ENCODE peak calls at places on chromosomes 7 and 10, in six cellular contexts. E is CD8-positive, alpha-beta T cell; I is heart left ventricle; K is tibial artery; M is CD8-positive, alpha-beta memory T cell; W is bronchial epithelial cell. C is an unnamed sample.

GRCh38 chr7:19133891-19134290 is 11.3 kb downstream of the FERD3L start:
- DNase-seq in W (no peak), M (no peak), E (no peak), K (no peak), I (no peak), C (no peak)

GRCh38 chr7:47366211-47366610 is 215.7 kb downstream of the TNS3 start:
- DNase-seq in K (no peak), I (no peak), E (no peak), M (no peak), W (peak; percentile 56), C (no peak)

GRCh38 chr7:156473476-156474240 is 166.9 kb upstream of the RNF32 start:
- DNase-seq in W (peak; percentile 32), E (no peak), M (no peak), K (no peak), I (no peak), C (peak; percentile 20)

GRCh38 chr7:4837814-4838625 is 23.8 kb downstream of the PAPOLB start:
- DNase-seq in M (no peak), I (no peak), K (peak; percentile 50), E (no peak), W (no peak), C (no peak)

GRCh38 chr10:98469532-98469931 is 22.8 kb upstream of the HPS1 start:
- DNase-seq in M (no peak), E (no peak), K (no peak), W (no peak), I (no peak), C (no peak)

GRCh38 chr10:19385846-19386455 is 337.4 kb downstream of the MALRD1 start:
- DNase-seq in I (no peak), K (no peak), M (no peak), E (no peak), W (no peak), C (no peak)

GRCh38 chr10:30184397-30185033 is 125.1 kb upstream of the JCAD start:
- DNase-seq in I (no peak), M (no peak), W (no peak), E (no peak), K (no peak), C (no peak)

GRCh38 chr7:112211348-112211907 is 4.9 kb downstream of the ZNF277 start:
- DNase-seq in M (no peak), K (no peak), E (no peak), I (no peak), W (peak; percentile 57), C (no peak)

GRCh38 chr7:103447073-103447960 is 1.3 kb upstream of the SLC26A5 start:
- DNase-seq in W (peak; percentile 53), M (no peak), E (no peak), I (no peak), K (no peak), C (peak; percentile 55)

GRCh38 chr7:7595451-7595850 is 28.8 kb downstream of the MIOS start:
- DNase-seq in E (no peak), I (no peak), K (no peak), M (no peak), W (peak; percentile 36), C (no peak)

GRCh38 chr7:117715784-117716445 is 157.3 kb downstream of the CTTNBP2 start:
- DNase-seq in I (no peak), E (no peak), W (peak; percentile 64), K (no peak), M (no peak), C (peak; percentile 66)

GRCh38 chr7:91880016-91880412 is 488 bp downstream of the MTERF1 start:
- DNase-seq in K (no peak), E (no peak), I (no peak), W (no peak), M (no peak), C (no peak)

GRCh38 chr7:78993341-78993740 is 460.1 kb downstream of the MAGI2 start:
- DNase-seq in K (no peak), I (no peak), M (no peak), W (no peak), E (no peak), C (no peak)

GRCh38 chr7:80896856-80897598 is 21.8 kb downstream of the SEMA3C start:
- DNase-seq in K (no peak), M (no peak), E (no peak), W (no peak), I (no peak), C (no peak)

GRCh38 chr10:119425881-119426170 is 116.7 kb downstream of the RGS10 start:
- DNase-seq in E (no peak), K (no peak), M (no peak), W (no peak), I (no peak), C (no peak)

GRCh38 chr10:100021322-100021721 is 11.6 kb upstream of the DNMBP start:
- DNase-seq in W (no peak), K (no peak), I (no peak), E (no peak), M (no peak), C (no peak)

GRCh38 chr10:124975977-124976514 is 34.1 kb downstream of the ZRANB1 start:
- DNase-seq in K (no peak), I (no peak), W (no peak), E (no peak), M (no peak), C (no peak)

GRCh38 chr10:21082206-21082605 is 185.1 kb upstream of the NEBL start:
- DNase-seq in I (no peak), W (no peak), M (no peak), K (no peak), E (no peak), C (no peak)

GRCh38 chr10:13527864-13528137 is 1.0 kb downstream of the BEND7 start:
- DNase-seq in K (no peak), E (no peak), I (no peak), M (no peak), W (no peak), C (no peak)

GRCh38 chr7:51634025-51634424 is 317.4 kb upstream of the COBL start:
- DNase-seq in I (no peak), E (no peak), K (no peak), W (no peak), M (no peak), C (no peak)

GRCh38 chr7:138083859-138084258 is 7.6 kb downstream of the AKR1D1 start:
- DNase-seq in I (no peak), K (no peak), M (no peak), W (no peak), E (no peak), C (no peak)

GRCh38 chr7:116139007-116139406 is 71.3 kb upstream of the TES start:
- DNase-seq in K (no peak), M (no peak), I (peak; percentile 25), E (no peak), W (peak; percentile 82), C (no peak)

GRCh38 chr10:110222896-110223675 is 15.7 kb downstream of the MXI1 start:
- DNase-seq in E (no peak), W (no peak), M (no peak), K (no peak), I (no peak), C (no peak)

GRCh38 chr7:81514546-81514945 is 255.3 kb downstream of the HGF start:
- DNase-seq in I (no peak), K (no peak), E (no peak), W (no peak), M (no peak), C (no peak)

GRCh38 chr7:104341545-104341944 is 13.1 kb downstream of the LHFPL3 start:
- DNase-seq in I (no peak), M (no peak), K (no peak), E (no peak), W (no peak), C (peak; percentile 35)

GRCh38 chr7:151167197-151167911 is at the start of gene GBX1:
- DNase-seq in M (no peak), K (no peak), I (no peak), E (no peak), W (no peak), C (no peak)

DNA sequence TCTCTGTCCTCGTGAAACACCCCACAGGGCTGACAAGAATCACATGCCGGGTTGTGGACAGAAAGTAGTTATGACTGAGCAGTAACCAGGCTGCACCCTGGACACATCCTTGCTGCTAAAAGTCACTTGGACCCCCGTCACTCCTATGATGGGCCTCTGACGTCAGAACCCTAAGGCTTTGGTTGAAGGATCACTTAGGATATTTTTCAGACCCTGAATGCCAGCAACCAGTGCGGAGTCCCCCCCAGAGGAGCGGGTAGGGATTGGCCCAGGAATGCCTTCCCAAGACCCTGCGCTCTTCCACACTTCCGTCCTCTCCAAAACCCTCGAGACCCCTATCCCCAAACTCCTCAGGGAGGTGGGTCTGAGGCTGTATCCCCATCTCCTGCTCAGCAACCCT is 52.1 kb downstream of the CFAP46 start:
- DNase-seq in K (peak; percentile 25), E (no peak), I (no peak), W (no peak), M (no peak), C (no peak)
- H3K27me3 ChIP-seq in K (peaks cover 48% of the 10 kb centered on the region), E (no peaks in the 10 kb centered on the region), I (no peaks in the 10 kb centered on the region), W (no peaks in the 10 kb centered on the region), M (peaks cover 4% of the 10 kb centered on the region), C (peaks cover 8% of the 10 kb centered on the region)

DNA sequence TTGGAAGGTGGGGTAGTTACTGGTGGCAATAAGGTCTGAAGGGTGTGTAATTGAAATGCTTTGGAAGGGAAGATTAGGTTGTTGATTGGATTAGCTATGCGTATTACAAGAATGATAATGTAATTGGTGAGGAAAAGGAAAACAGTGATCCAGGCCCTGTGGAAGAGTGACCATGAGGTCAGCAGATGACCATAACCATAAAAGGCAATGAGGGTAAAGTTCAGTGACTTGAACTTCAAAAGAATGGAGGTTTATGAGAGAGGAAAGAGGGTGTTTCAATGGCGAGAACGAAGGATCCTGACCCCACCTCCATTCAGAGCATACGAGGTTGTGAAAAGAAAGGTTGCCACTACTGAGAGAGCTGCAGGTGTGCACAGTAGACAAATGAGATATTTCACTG is 439.7 kb downstream of the CCSER2 start:
- DNase-seq in M (no peak), I (no peak), K (no peak), E (no peak), W (no peak), C (no peak)
- H3K4me3 ChIP-seq in M (no peak overlapping the region), I (no peak overlapping the region), K (no peak overlapping the region), E (no peak overlapping the region), W (no peak overlapping the region), C (no peak overlapping the region)

GRCh38 chr10:93620925-93621324 is 8.6 kb downstream of the PDE6C start:
- DNase-seq in E (no peak), W (no peak), M (no peak), K (no peak), I (no peak), C (no peak)

GRCh38 chr10:93622942-93623341 is 10.6 kb downstream of the PDE6C start:
- DNase-seq in I (no peak), K (no peak), M (no peak), E (no peak), W (no peak), C (no peak)
- H3K27me3 ChIP-seq in I (no peaks in the 10 kb centered on the region), K (no peaks in the 10 kb centered on the region), M (no peaks in the 10 kb centered on the region), E (no peaks in the 10 kb centered on the region), W (peaks cover 2% of the 10 kb centered on the region), C (no peaks in the 10 kb centered on the region)

DNA sequence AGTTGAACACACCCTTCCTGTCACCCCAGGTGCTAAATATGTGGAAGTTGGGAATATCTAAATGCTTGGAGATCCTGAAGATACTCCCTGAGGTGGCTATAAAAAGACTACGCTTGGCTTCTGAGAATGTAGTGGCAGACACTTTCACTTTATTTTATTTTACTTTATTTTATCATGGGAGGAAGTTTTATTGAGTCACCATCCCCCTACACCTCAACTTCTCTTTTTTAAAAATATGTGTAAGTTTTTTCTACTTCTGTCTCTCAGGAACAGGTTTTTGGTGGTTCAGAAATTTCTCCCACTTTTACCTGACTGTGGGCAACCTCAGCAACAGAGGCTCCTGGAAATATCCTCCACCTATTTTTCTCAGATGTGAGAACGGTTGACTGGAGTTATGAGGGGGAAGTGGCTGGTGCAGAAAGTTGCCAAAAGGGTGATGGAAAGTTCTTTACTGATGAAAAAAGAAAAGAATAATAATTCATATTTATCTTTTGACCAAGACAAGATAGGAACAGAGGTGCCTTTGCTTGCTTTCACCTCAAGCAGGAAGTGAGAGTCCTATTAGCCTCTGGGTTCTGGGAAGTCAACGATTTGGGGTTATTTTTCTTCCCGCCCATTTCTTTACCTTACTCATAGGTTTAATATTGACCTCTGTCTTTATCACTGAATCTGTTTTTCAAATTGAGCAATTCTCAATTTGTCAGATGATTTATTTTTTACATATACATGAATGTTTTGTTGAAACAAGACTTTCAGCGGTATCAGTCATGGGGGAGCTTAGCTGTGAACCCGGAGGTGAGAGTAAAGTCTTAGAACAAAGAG is 103.6 kb downstream of the AHR start:
- DNase-seq in M (no peak), K (no peak), E (no peak), W (no peak), I (no peak), C (no peak)
- H3K4me3 ChIP-seq in M (no peak overlapping the region), K (no peak overlapping the region), E (no peak overlapping the region), W (no peak overlapping the region), I (peak overlapping the region; percentile 19), C (no peak overlapping the region)